ENCODE peak calls at places on chromosomes 11 and 22, in six cellular contexts. H is H9, L is AG09309, W is Caco-2, S is GM06990, O is glutamatergic neuron. K is an unnamed sample.

GRCh38 chr11:100830295-100830694 is 143.2 kb downstream of the ARHGAP42 start:
- DNase-seq in H (no peak), L (no peak), W (no peak), S (no peak), O (peak; percentile 34), K (no peak)

GRCh38 chr11:79404325-79404724 is 36.5 kb downstream of the TENM4 start:
- DNase-seq in H (no peak), L (no peak), W (no peak), S (no peak), O (no peak), K (no peak)

GRCh38 chr11:19187101-19187500 is 14.7 kb downstream of the CSRP3 start:
- DNase-seq in H (no peak), L (peak; percentile 3), W (no peak), S (no peak), O (no peak), K (no peak)

GRCh38 chr11:62823677-62824076 is 8.2 kb downstream of the STX5 start:
- DNase-seq in H (no peak), L (no peak), W (no peak), S (no peak), O (no peak), K (no peak)

GRCh38 chr11:14974021-14974698 is 2.0 kb upstream of the CALCA start:
- DNase-seq in H (peak; percentile 51), L (no peak), W (no peak), S (peak; percentile 14), O (peak; percentile 33), K (no peak)

GRCh38 chr11:702731-703461 is 3.1 kb upstream of the EPS8L2 start:
- DNase-seq in H (no peak), L (no peak), W (no peak), S (no peak), O (no peak), K (no peak)

GRCh38 chr22:32482708-32483107 is 8.1 kb downstream of the FBXO7 start:
- DNase-seq in H (no peak), L (no peak), W (no peak), S (no peak), O (no peak), K (no peak)

GRCh38 chr11:118241191-118242098 is 10.7 kb downstream of the MPZL3 start:
- DNase-seq in H (no peak), L (no peak), W (peak; percentile 71), S (peak; percentile 62), O (no peak), K (peak; percentile 57)

GRCh38 chr22:39125622-39126021 is 26.9 kb downstream of the CBX7 start:
- DNase-seq in H (no peak), L (no peak), W (no peak), S (no peak), O (no peak), K (no peak)

GRCh38 chr11:94175545-94175944 is 46.9 kb downstream of the PANX1 start:
- DNase-seq in H (no peak), L (peak; percentile 87), W (no peak), S (no peak), O (no peak), K (no peak)

GRCh38 chr22:49827853-49828598 is at the start of gene BRD1:
- DNase-seq in H (peak; percentile 28), L (no peak), W (peak; percentile 68), S (peak; percentile 76), O (peak; percentile 72), K (no peak)

GRCh38 chr11:44839458-44840084 is 111.1 kb downstream of the TP53I11 start:
- DNase-seq in H (no peak), L (no peak), W (no peak), S (no peak), O (no peak), K (no peak)

GRCh38 chr22:33329398-33329797 is 271.2 kb upstream of the SYN3 start:
- DNase-seq in H (no peak), L (no peak), W (no peak), S (no peak), O (no peak), K (no peak)

GRCh38 chr22:22061085-22062077 is 78.8 kb upstream of the TOP3B start:
- DNase-seq in H (no peak), L (peak; percentile 45), W (peak; percentile 71), S (no peak), O (no peak), K (no peak)

GRCh38 chr22:19134176-19134831 is 3.2 kb downstream of the TSSK2 start:
- DNase-seq in H (no peak), L (no peak), W (no peak), S (no peak), O (no peak), K (no peak)

GRCh38 chr22:16601437-16602223 is 9.0 kb upstream of the CCT8L2 start:
- DNase-seq in H (no peak), L (no peak), W (no peak), S (no peak), O (peak; percentile 41), K (no peak)

GRCh38 chr22:36977401-36977861 is 41.8 kb downstream of the TST start:
- DNase-seq in H (peak; percentile 93), L (no peak), W (peak; percentile 53), S (peak; percentile 72), O (peak; percentile 49), K (peak; percentile 66)

GRCh38 chr11:134725211-134725610 is 313.2 kb upstream of the B3GAT1 start:
- DNase-seq in H (no peak), L (no peak), W (no peak), S (no peak), O (no peak), K (no peak)

GRCh38 chr11:57937431-57937830 is 86.2 kb upstream of the OR9Q1 start:
- DNase-seq in H (no peak), L (no peak), W (no peak), S (no peak), O (no peak), K (no peak)

GRCh38 chr11:79312591-79313267 is 128.1 kb downstream of the TENM4 start:
- DNase-seq in H (no peak), L (peak; percentile 3), W (no peak), S (no peak), O (no peak), K (no peak)

GRCh38 chr22:30235687-30236170 is 10.8 kb downstream of the LIF start:
- DNase-seq in H (no peak), L (peak; percentile 55), W (peak; percentile 58), S (no peak), O (no peak), K (no peak)

GRCh38 chr22:30602049-30602448 is 4.9 kb upstream of the TCN2 start:
- DNase-seq in H (peak; percentile 44), L (no peak), W (peak; percentile 37), S (no peak), O (no peak), K (no peak)

GRCh38 chr11:101288392-101288791 is 158.8 kb upstream of the PGR start:
- DNase-seq in H (peak; percentile 29), L (no peak), W (peak; percentile 29), S (no peak), O (no peak), K (no peak)

GRCh38 chr11:9943346-9944110 is 279.7 kb downstream of the SWAP70 start:
- DNase-seq in H (no peak), L (peak; percentile 96), W (no peak), S (no peak), O (no peak), K (no peak)

GRCh38 chr22:37148031-37148651 is 1.6 kb downstream of the IL2RB start:
- DNase-seq in H (no peak), L (no peak), W (no peak), S (no peak), O (no peak), K (no peak)

GRCh38 chr11:86172894-86173293 is 71.7 kb upstream of the EED start:
- DNase-seq in H (no peak), L (no peak), W (no peak), S (no peak), O (no peak), K (no peak)

GRCh38 chr22:19447388-19448075 is at the start of gene C22orf39:
- DNase-seq in H (peak; percentile 97), L (peak; percentile 74), W (peak; percentile 93), S (peak; percentile 92), O (peak; percentile 91), K (peak; percentile 81)

GRCh38 chr11:11478687-11479086 is 125.6 kb upstream of the CSNK2A3 start:
- DNase-seq in H (peak; percentile 76), L (no peak), W (no peak), S (no peak), O (no peak), K (no peak)

GRCh38 chr11:119491753-119492455 is 68.9 kb upstream of the THY1 start:
- DNase-seq in H (no peak), L (no peak), W (peak; percentile 47), S (no peak), O (no peak), K (no peak)
- TF ChIP-seq CTCF in H (peak; percentile 58), L (peak; percentile 58), W (peak; percentile 62), S (peak; percentile 14), O (peak; percentile 71), K (peak; percentile 43)

GRCh38 chr11:97557399-97557798 is 1167.6 kb downstream of the JRKL start:
- DNase-seq in H (no peak), L (no peak), W (no peak), S (no peak), O (no peak), K (no peak)
- TF ChIP-seq CTCF in H (peak; percentile 23), L (no peak), W (peak; percentile 19), S (no peak), O (no peak), K (no peak)

GRCh38 chr11:2428322-2428795 is 16.0 kb downstream of the TRPM5 start:
- DNase-seq in H (peak; percentile 74), L (no peak), W (peak; percentile 80), S (no peak), O (peak; percentile 87), K (no peak)
- TF ChIP-seq CTCF in H (peak; percentile 88), L (peak; percentile 89), W (peak; percentile 74), S (peak; percentile 86), O (peak; percentile 75), K (peak; percentile 86)

GRCh38 chr11:130381317-130381716 is 47.1 kb downstream of the ADAMTS8 start:
- DNase-seq in H (no peak), L (no peak), W (no peak), S (no peak), O (no peak), K (no peak)
- TF ChIP-seq CTCF in H (no peak), L (no peak), W (no peak), S (no peak), O (no peak), K (no peak)

DNA sequence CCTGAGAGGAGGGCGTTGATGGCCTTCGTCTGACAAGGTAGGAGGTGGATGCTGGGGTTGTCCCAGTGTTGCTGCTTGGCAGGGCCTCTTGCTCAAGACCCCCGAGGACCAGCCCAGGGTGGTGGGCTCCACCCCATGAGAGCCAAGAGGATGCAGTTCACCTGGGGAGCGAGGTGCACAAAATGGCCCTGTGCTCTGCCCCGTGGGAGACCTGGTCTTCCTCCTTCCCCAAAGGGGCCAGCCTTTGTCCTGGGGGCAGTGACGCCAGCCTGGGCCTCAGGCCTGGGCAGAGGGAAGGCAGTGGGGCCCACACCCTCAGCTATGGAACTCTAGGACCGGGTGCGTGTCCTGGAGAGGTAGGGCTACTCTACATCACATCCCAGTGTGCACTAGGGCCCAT is 1233.3 kb downstream of the TBC1D22A start:
- DNase-seq in H (no peak), L (no peak), W (no peak), S (no peak), O (no peak), K (no peak)
- TF ChIP-seq CTCF in H (no peak), L (no peak), W (no peak), S (no peak), O (no peak), K (no peak)

K was measured in GM12864.